ENCODE peak calls at places on chromosome 4, in seven cellular contexts. F is cardiac muscle cell; C is progenitor cell of endocrine pancreas; O is HCEC 1CT; N is AG09309; I is psoas muscle; G is activated CD4-positive, alpha-beta T cell treated with anti-CD3 and anti-CD28 coated beads for 24 hours. Q is an unnamed sample.

GRCh38 chr4:7904108-7904516 is 35.5 kb downstream of the AFAP1 start:
- DNase-seq in F (peak), C (no peak), O (peak), N (peak), I (no peak), G (no peak), Q (no peak)

GRCh38 chr4:43457866-43458265 is 565.4 kb downstream of the GRXCR1 start:
- DNase-seq in F (no peak), C (no peak), O (no peak), N (no peak), I (no peak), G (no peak), Q (no peak)

GRCh38 chr4:6758732-6759131 is 23.8 kb upstream of the KIAA0232 start:
- DNase-seq in F (no peak), C (no peak), O (no peak), N (no peak), I (no peak), G (no peak), Q (no peak)

GRCh38 chr4:129428454-129428853 is 332.5 kb downstream of the C4orf33 start:
- DNase-seq in F (no peak), C (no peak), O (no peak), N (no peak), I (no peak), G (no peak), Q (no peak)

GRCh38 chr4:99754756-99755155 is 61.9 kb upstream of the DAPP1 start:
- DNase-seq in F (no peak), C (no peak), O (peak), N (no peak), I (no peak), G (no peak), Q (no peak)

GRCh38 chr4:244471-244870 is 60.8 kb downstream of the ZNF732 start:
- DNase-seq in F (peak), C (no peak), O (no peak), N (peak), I (no peak), G (peak), Q (peak)

GRCh38 chr4:820230-821172 is 5.4 kb downstream of the CPLX1 start:
- DNase-seq in F (no peak), C (no peak), O (no peak), N (no peak), I (no peak), G (no peak), Q (no peak)

GRCh38 chr4:95835672-95836071 is 4.2 kb upstream of the PDHA2 start:
- DNase-seq in F (peak), C (no peak), O (no peak), N (no peak), I (no peak), G (no peak), Q (peak)

GRCh38 chr4:10623241-10623640 is 61.3 kb downstream of the CLNK start:
- DNase-seq in F (no peak), C (no peak), O (peak), N (no peak), I (no peak), G (no peak), Q (no peak)

GRCh38 chr4:74111990-74112389 is 13.0 kb upstream of the CXCL2 start:
- DNase-seq in F (peak), C (no peak), O (no peak), N (no peak), I (no peak), G (no peak), Q (no peak)

GRCh38 chr4:40211224-40212185 is 14.7 kb downstream of the RHOH start:
- DNase-seq in F (no peak), C (no peak), O (peak), N (no peak), I (no peak), G (no peak), Q (no peak)

GRCh38 chr4:68184923-68185322 is 55.3 kb upstream of the TMPRSS11F start:
- DNase-seq in F (no peak), C (no peak), O (no peak), N (no peak), I (no peak), G (no peak), Q (no peak)

GRCh38 chr4:13553081-13553480 is 8.8 kb upstream of the NKX3-2 start:
- DNase-seq in F (no peak), C (no peak), O (no peak), N (no peak), I (no peak), G (no peak), Q (no peak)

GRCh38 chr4:5893591-5893990 is 705 bp upstream of the CRMP1 start:
- DNase-seq in F (no peak), C (no peak), O (no peak), N (no peak), I (no peak), G (no peak), Q (no peak)

GRCh38 chr4:89469930-89470375 is 162.4 kb upstream of the GPRIN3 start:
- DNase-seq in F (no peak), C (no peak), O (peak), N (peak), I (no peak), G (no peak), Q (peak)

GRCh38 chr4:40317921-40318658 is 17.0 kb upstream of the CHRNA9 start:
- DNase-seq in F (no peak), C (no peak), O (no peak), N (no peak), I (no peak), G (no peak), Q (no peak)

GRCh38 chr4:146124023-146124680 is 51.4 kb upstream of the LSM6 start:
- DNase-seq in F (no peak), C (no peak), O (no peak), N (no peak), I (no peak), G (no peak), Q (no peak)

GRCh38 chr4:118824141-118824540 is 11.8 kb downstream of the SEC24D start:
- DNase-seq in F (no peak), C (no peak), O (no peak), N (no peak), I (no peak), G (no peak), Q (no peak)

GRCh38 chr4:146957252-146957651 is 11.6 kb upstream of the TTC29 start:
- DNase-seq in F (no peak), C (no peak), O (peak), N (peak), I (no peak), G (no peak), Q (no peak)

GRCh38 chr4:38461342-38461741 is 202.7 kb upstream of the KLF3 start:
- DNase-seq in F (no peak), C (no peak), O (no peak), N (no peak), I (no peak), G (no peak), Q (no peak)

GRCh38 chr4:143700060-143700419 is 435 bp downstream of the FREM3 start:
- DNase-seq in F (peak), C (peak), O (no peak), N (no peak), I (peak), G (no peak), Q (peak)

GRCh38 chr4:17545374-17546140 is 30.6 kb downstream of the CLRN2 start:
- DNase-seq in F (no peak), C (no peak), O (no peak), N (no peak), I (no peak), G (no peak), Q (no peak)

GRCh38 chr4:70681730-70682129 is 6.6 kb upstream of the UTP3 start:
- DNase-seq in F (no peak), C (no peak), O (no peak), N (no peak), I (no peak), G (no peak), Q (no peak)

GRCh38 chr4:79652232-79652631 is 244.2 kb upstream of the GK2 start:
- DNase-seq in F (no peak), C (no peak), O (peak), N (peak), I (no peak), G (no peak), Q (no peak)

GRCh38 chr4:48109413-48110263 is 24.4 kb downstream of the TXK start:
- DNase-seq in F (peak), C (no peak), O (peak), N (no peak), I (no peak), G (no peak), Q (peak)

GRCh38 chr4:158020175-158020574 is 152.7 kb downstream of the GASK1B start:
- DNase-seq in F (no peak), C (no peak), O (peak), N (peak), I (no peak), G (no peak), Q (peak)